ENCODE peak calls at places on chromosome 13, in ten cellular contexts. H is suprapubic skin, O is A549, X is tibial nerve, C is stomach, A is H1, Y is sigmoid colon, K is upper lobe of left lung, J is HepG2, L is SK-N-SH. B is an unnamed sample.

GRCh38 chr13:29753593-29754485 is 96.6 kb downstream of the UBL3 start:
- DNase-seq in H (no peak), O (no peak), X (no peak), C (no peak), A (peak; percentile 42), Y (no peak), K (no peak), J (no peak), L (no peak), B (no peak)

GRCh38 chr13:47598340-47598911 is 402.6 kb downstream of the SUCLA2 start:
- DNase-seq in H (no peak), O (no peak), X (no peak), C (no peak), A (no peak), Y (no peak), K (no peak), J (no peak), L (peak; percentile 7), B (no peak)

GRCh38 chr13:50357586-50358118 is 342.4 kb downstream of the KCNRG start:
- DNase-seq in H (no peak), O (no peak), X (peak; percentile 25), C (peak; percentile 58), A (no peak), Y (peak; percentile 67), K (no peak), J (no peak), L (no peak), B (no peak)

GRCh38 chr13:20814224-20814910 is 40.6 kb upstream of the EEF1AKMT1 start:
- DNase-seq in H (peak; percentile 87), O (peak; percentile 46), X (peak; percentile 89), C (peak; percentile 74), A (no peak), Y (peak; percentile 93), K (no peak), J (no peak), L (peak; percentile 58), B (peak; percentile 85)

GRCh38 chr13:26019881-26020535 is 31.8 kb downstream of the SHISA2 start:
- DNase-seq in H (no peak), O (no peak), X (no peak), C (no peak), A (peak; percentile 33), Y (no peak), K (no peak), J (no peak), L (no peak), B (no peak)

GRCh38 chr13:48356750-48357149 is 53.2 kb downstream of the RB1 start:
- DNase-seq in H (no peak), O (no peak), X (no peak), C (no peak), A (no peak), Y (no peak), K (no peak), J (no peak), L (no peak), B (no peak)

GRCh38 chr13:74907788-74908187 is 574.2 kb downstream of the TBC1D4 start:
- DNase-seq in H (no peak), O (no peak), X (no peak), C (no peak), A (no peak), Y (no peak), K (no peak), J (no peak), L (no peak), B (no peak)

GRCh38 chr13:33053397-33054066 is 37.3 kb downstream of the KL start:
- DNase-seq in H (no peak), O (no peak), X (no peak), C (no peak), A (no peak), Y (no peak), K (no peak), J (peak; percentile 85), L (no peak), B (no peak)

GRCh38 chr13:97259787-97260641 is 37.9 kb downstream of the MBNL2 start:
- DNase-seq in H (no peak), O (peak; percentile 77), X (no peak), C (no peak), A (no peak), Y (no peak), K (no peak), J (peak; percentile 77), L (no peak), B (no peak)

GRCh38 chr13:35598233-35598632 is 121.7 kb upstream of the MAB21L1 start:
- DNase-seq in H (no peak), O (no peak), X (no peak), C (no peak), A (no peak), Y (no peak), K (no peak), J (no peak), L (no peak), B (no peak)

GRCh38 chr13:23673867-23674605 is 103.8 kb downstream of the TNFRSF19 start:
- DNase-seq in H (no peak), O (no peak), X (no peak), C (no peak), A (no peak), Y (no peak), K (no peak), J (no peak), L (no peak), B (no peak)

GRCh38 chr13:23671902-23672301 is 101.7 kb downstream of the TNFRSF19 start:
- DNase-seq in H (no peak), O (no peak), X (no peak), C (no peak), A (no peak), Y (no peak), K (no peak), J (no peak), L (no peak), B (no peak)

GRCh38 chr13:23674795-23675640 is 104.8 kb downstream of the TNFRSF19 start:
- DNase-seq in H (no peak), O (peak; percentile 60), X (no peak), C (no peak), A (no peak), Y (no peak), K (no peak), J (peak; percentile 44), L (no peak), B (no peak)

GRCh38 chr13:23672616-23673015 is 102.4 kb downstream of the TNFRSF19 start:
- DNase-seq in H (no peak), O (no peak), X (no peak), C (no peak), A (no peak), Y (no peak), K (no peak), J (no peak), L (no peak), B (no peak)

DNA sequence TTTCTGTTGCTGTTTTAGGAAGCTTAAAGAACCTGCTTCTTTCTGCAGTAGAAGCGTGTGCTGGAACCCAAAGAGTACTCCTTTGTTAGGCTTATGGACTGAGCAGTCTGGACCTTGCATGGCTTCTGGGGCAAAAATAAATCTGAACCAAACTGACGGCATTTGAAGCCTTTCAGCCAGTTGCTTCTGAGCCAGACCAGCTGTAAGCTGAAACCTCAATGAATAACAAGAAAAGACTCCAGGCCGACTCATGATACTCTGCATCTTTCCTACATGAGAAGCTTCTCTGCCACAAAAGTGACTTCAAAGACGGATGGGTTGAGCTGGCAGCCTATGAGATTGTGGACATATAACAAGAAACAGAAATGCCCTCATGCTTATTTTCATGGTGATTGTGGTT is 103.1 kb downstream of the TNFRSF19 start:
- DNase-seq in H (no peak), O (no peak), X (no peak), C (no peak), A (no peak), Y (no peak), K (no peak), J (no peak), L (no peak), B (no peak)
- TF ChIP-seq EP300 in H (no peak), O (no peak), X (no peak), C (no peak), A (no peak), Y (no peak), K (no peak), J (no peak), L (peak; percentile 83), B (no peak)

DNA sequence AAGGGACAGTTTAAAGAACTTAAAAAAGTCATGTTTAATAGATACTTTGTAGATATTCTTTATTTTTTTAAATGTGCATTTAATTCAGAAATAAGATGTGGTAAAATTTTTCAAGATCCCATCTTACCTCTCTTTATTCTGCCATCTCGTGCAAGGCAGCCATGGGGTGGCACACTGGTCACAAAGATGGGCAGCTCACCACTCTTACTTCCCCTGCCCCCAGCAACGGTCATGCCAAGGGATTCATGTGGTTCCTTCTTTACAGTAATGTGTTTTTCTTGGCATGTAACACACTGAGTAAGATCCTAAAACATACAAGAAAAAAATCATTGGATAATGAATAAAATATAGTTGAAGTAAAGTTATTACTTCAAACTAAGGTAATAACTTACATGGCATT is 64.2 kb downstream of the LNX2 start:
- DNase-seq in H (no peak), O (peak; percentile 5), X (peak; percentile 18), C (no peak), A (no peak), Y (peak; percentile 66), K (no peak), J (no peak), L (no peak), B (no peak)
- TF ChIP-seq CTCF in H (no peak), O (no peak), X (peak; percentile 19), C (no peak), A (no peak), Y (no peak), K (no peak), J (peak; percentile 19), L (peak; percentile 63), B (no peak)

DNA sequence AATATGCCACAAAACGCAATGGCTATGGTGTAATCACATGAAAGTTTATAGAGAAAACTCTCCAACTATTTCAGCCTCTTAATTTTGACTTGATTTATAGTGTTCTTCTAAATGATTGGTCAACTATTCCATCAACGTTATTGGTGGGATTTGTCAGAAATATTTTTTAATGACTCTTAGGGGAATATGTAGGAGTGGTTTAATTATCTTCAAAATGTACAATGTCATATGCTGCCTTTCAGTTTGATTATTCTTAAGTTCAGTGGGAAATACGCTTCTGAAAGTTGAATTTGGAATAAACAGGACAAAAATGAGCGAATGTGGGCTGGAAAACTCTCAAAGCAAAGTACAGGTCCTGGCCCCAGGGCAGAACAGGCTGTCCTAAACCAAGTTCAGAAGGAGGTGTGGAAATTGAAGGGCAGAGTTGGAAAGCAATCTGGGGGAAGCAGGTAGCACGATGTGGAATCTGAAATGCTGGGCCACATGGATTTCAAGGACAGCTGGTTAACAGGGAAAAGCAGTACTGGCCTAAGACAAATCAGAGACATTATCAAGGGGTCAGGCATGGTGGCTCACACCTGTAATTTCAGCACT is 60.8 kb upstream of the MYCBP2 start:
- DNase-seq in H (no peak), O (no peak), X (peak; percentile 44), C (no peak), A (no peak), Y (no peak), K (no peak), J (no peak), L (no peak), B (no peak)
- TF ChIP-seq EP300 in H (no peak), O (no peak), X (no peak), C (no peak), A (no peak), Y (no peak), K (no peak), J (no peak), L (no peak), B (no peak)

DNA sequence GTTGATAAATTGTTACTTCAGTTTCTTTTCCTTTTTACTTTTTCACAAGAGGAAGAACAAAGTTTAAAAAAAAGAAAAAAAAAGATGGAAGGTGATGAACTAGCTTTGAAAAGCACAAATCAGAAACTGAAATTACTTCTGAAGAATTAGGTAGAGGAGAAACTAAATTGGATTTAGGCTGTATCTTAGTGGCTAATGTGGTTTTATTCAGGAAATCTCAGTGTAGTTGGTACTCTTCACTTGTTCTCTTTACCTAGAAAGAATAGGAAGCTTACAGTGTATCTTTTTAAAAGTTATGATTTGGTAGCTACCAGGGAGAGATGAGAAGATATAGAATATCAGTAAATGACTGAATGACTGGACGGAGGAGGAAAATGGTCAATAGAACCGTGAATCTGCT is 247.7 kb downstream of the GGACT start:
- DNase-seq in H (no peak), O (no peak), X (no peak), C (no peak), A (no peak), Y (no peak), K (no peak), J (no peak), L (no peak), B (no peak)
- TF ChIP-seq CTCF in H (no peak), O (no peak), X (no peak), C (no peak), A (no peak), Y (no peak), K (no peak), J (no peak), L (no peak), B (no peak)

B was measured in ovary.